ENCODE peak calls at places on chromosomes 11 and 22, in nine cellular contexts. F is GM10248; R is T follicular helper cell; O is stimulated activated CD8-positive, alpha-beta memory T cell treated with anti-CD3 and anti-CD28 coated beads, Interleukin-4, amount 100 ng/mL, for 48 hours; I is NCI-H146; U is LoVo; G is non-pigmented ciliary epithelial cell; P is tibial nerve; Y is Caco-2. M is an unnamed sample.

GRCh38 chr11:102590646-102591045 is 34.5 kb downstream of the MMP20 start:
- DNase-seq in G (no peak), Y (no peak), O (no peak), P (no peak), F (no peak), U (no peak), R (no peak), I (no peak), M (no peak)

GRCh38 chr22:34951212-34951611 is 114.7 kb upstream of the ISX start:
- DNase-seq in U (no peak), I (no peak), P (no peak), Y (no peak), F (no peak), O (no peak), G (no peak), R (no peak), M (no peak)

GRCh38 chr11:107744736-107745135 is 32.9 kb upstream of the SLN start:
- DNase-seq in U (no peak), G (no peak), O (no peak), R (no peak), F (no peak), I (no peak), Y (no peak), P (no peak), M (no peak)

GRCh38 chr11:66343176-66343575 is 1.7 kb downstream of the BRMS1 start:
- DNase-seq in I (no peak), P (no peak), Y (no peak), U (no peak), O (no peak), G (no peak), R (no peak), F (no peak), M (no peak)

GRCh38 chr11:65355776-65356393 is 1.3 kb downstream of the TIGD3 start:
- DNase-seq in P (no peak), R (no peak), O (no peak), I (no peak), F (no peak), U (no peak), Y (no peak), G (no peak), M (no peak)

GRCh38 chr22:46450931-46451660 is 86.3 kb downstream of the CELSR1 start:
- DNase-seq in R (no peak), G (no peak), U (no peak), I (peak; percentile 73), O (no peak), Y (peak; percentile 52), F (no peak), P (no peak), M (no peak)

GRCh38 chr11:64372802-64373597 is 14.0 kb downstream of the RPS6KA4 start:
- DNase-seq in R (no peak), F (no peak), O (no peak), P (no peak), G (no peak), Y (peak; percentile 97), U (peak; percentile 92), I (peak; percentile 95), M (no peak)

GRCh38 chr11:119375629-119376196 is 5.8 kb downstream of the USP2 start:
- DNase-seq in I (peak; percentile 18), R (no peak), O (no peak), P (peak; percentile 66), F (no peak), G (no peak), U (no peak), Y (no peak), M (peak; percentile 2)

GRCh38 chr22:35191412-35191811 is 65.9 kb upstream of the HMGXB4 start:
- DNase-seq in P (no peak), I (no peak), F (no peak), U (peak; percentile 63), G (no peak), R (no peak), Y (no peak), O (no peak), M (no peak)

GRCh38 chr11:119728226-119728626 is 774 bp downstream of the NECTIN1 start:
- DNase-seq in U (no peak), P (no peak), I (peak; percentile 61), R (no peak), G (no peak), Y (peak; percentile 49), O (peak; percentile 35), F (peak; percentile 44), M (no peak)

GRCh38 chr11:68521962-68522626 is 61.5 kb downstream of the PPP6R3 start:
- DNase-seq in O (no peak), F (no peak), G (no peak), I (no peak), Y (no peak), P (no peak), U (no peak), R (no peak), M (no peak)

GRCh38 chr11:75849917-75850316 is 34.9 kb downstream of the UVRAG start:
- DNase-seq in F (no peak), U (no peak), P (no peak), O (no peak), I (no peak), Y (no peak), R (no peak), G (no peak), M (no peak)

GRCh38 chr22:22030493-22031182 is 48.1 kb upstream of the TOP3B start:
- DNase-seq in I (no peak), O (no peak), R (no peak), U (no peak), P (peak; percentile 33), G (no peak), F (peak; percentile 83), Y (peak; percentile 50), M (no peak)

GRCh38 chr22:36461665-36462474 is 19.6 kb downstream of the TXN2 start:
- DNase-seq in R (no peak), G (no peak), O (no peak), U (peak; percentile 50), Y (peak; percentile 84), I (no peak), F (no peak), P (no peak), M (no peak)

M was measured in GOT3.